ENCODE peak calls at places on chromosomes 1 and 21, in five cellular contexts. N, A, U, D and W are unnamed samples. For H3K4me1, the result is how much of the 10 kb centered on the place peaks cover.

GRCh38 chr1:109495738-109496137 is 1.8 kb downstream of the CYB561D1 start:
- DNase-seq in D (no peak), N (no peak), A (no peak), U (no peak), W (no peak)

GRCh38 chr1:21865943-21866628 is 54.0 kb downstream of the LDLRAD2 start:
- DNase-seq in A (no peak), D (peak), U (no peak), N (peak), W (peak)

GRCh38 chr1:20009212-20009611 is 29.8 kb upstream of the PLA2G2A start:
- DNase-seq in N (no peak), U (no peak), A (no peak), D (no peak), W (no peak)

GRCh38 chr1:247517795-247518612 is 18.2 kb downstream of the OR2C3 start:
- DNase-seq in U (no peak), D (peak), A (no peak), N (no peak), W (no peak)

GRCh38 chr1:25099343-25099951 is 132.9 kb downstream of the SYF2 start:
- DNase-seq in A (no peak), U (no peak), D (peak), N (no peak), W (peak)

GRCh38 chr1:210072129-210072528 is 134.1 kb downstream of the SYT14 start:
- DNase-seq in N (no peak), A (no peak), U (peak), D (peak), W (no peak)

GRCh38 chr1:218660678-218661053 is 315.5 kb downstream of the TGFB2 start:
- DNase-seq in D (no peak), U (peak), N (peak), A (peak), W (no peak)

GRCh38 chr1:234777850-234778214 is 167.9 kb upstream of the IRF2BP2 start:
- DNase-seq in A (no peak), D (no peak), U (no peak), N (peak), W (no peak)

GRCh38 chr1:207304710-207305151 is 16.7 kb upstream of the CD55 start:
- DNase-seq in N (no peak), A (peak), D (no peak), U (no peak), W (no peak)

GRCh38 chr1:45250544-45250943 is 44.1 kb upstream of the ZSWIM5 start:
- DNase-seq in U (no peak), N (no peak), D (no peak), A (no peak), W (no peak)

GRCh38 chr21:31476551-31477120 is 132.6 kb upstream of the TIAM1 start:
- DNase-seq in U (peak), A (no peak), N (no peak), D (no peak), W (no peak)

GRCh38 chr21:43766734-43767497 is 9.2 kb downstream of the CSTB start:
- DNase-seq in U (no peak), D (no peak), A (no peak), N (peak), W (no peak)

GRCh38 chr21:45443595-45444181 is 38.7 kb downstream of the COL18A1 start:
- DNase-seq in A (peak), D (no peak), U (no peak), N (no peak), W (no peak)

GRCh38 chr1:219264557-219264956 is 90.9 kb downstream of the LYPLAL1 start:
- DNase-seq in N (no peak), D (no peak), A (no peak), U (no peak), W (no peak)

GRCh38 chr1:201510734-201511133 is 3.8 kb upstream of the CSRP1 start:
- DNase-seq in A (no peak), U (no peak), N (no peak), D (no peak), W (peak)

GRCh38 chr1:210400043-210400840 is 71.5 kb downstream of the HHAT start:
- DNase-seq in U (peak), N (peak), D (peak), A (peak), W (peak)

GRCh38 chr1:230160957-230161771 is 94.1 kb downstream of the GALNT2 start:
- DNase-seq in U (peak), A (peak), N (peak), D (no peak), W (no peak)

GRCh38 chr1:167171286-167171929 is 49.3 kb upstream of the POU2F1 start:
- DNase-seq in U (peak), A (peak), D (no peak), N (no peak), W (no peak)

GRCh38 chr1:117179471-117179870 is 31.3 kb downstream of the VTCN1 start:
- DNase-seq in U (no peak), D (no peak), N (no peak), A (no peak), W (no peak)

GRCh38 chr21:25283720-25284119 is 323.6 kb downstream of the MRPL39 start:
- DNase-seq in N (peak), D (no peak), A (peak), U (peak), W (peak)

GRCh38 chr1:153652795-153653507 is 5.6 kb upstream of the SNAPIN start:
- DNase-seq in N (peak), A (peak), D (no peak), U (peak), W (no peak)

GRCh38 chr1:77282187-77282865 is 507 bp downstream of the AK5 start:
- DNase-seq in U (peak), N (peak), A (peak), D (no peak), W (no peak)

GRCh38 chr1:207518608-207519239 is 22.8 kb downstream of the CR1 start:
- DNase-seq in D (no peak), U (no peak), A (no peak), N (no peak), W (no peak)

GRCh38 chr1:240941706-240942370 is 329.9 kb upstream of the GREM2 start:
- DNase-seq in D (no peak), A (no peak), U (no peak), N (no peak), W (no peak)

GRCh38 chr21:33821580-33822322 is 93.9 kb downstream of the ATP5PO start:
- DNase-seq in U (no peak), A (no peak), D (no peak), N (no peak), W (no peak)

GRCh38 chr1:243325305-243325890 is 69.6 kb downstream of the SDCCAG8 start:
- DNase-seq in D (peak), N (peak), A (peak), U (peak), W (peak)

GRCh38 chr1:156356262-156356874 is 12.6 kb upstream of the RHBG start:
- DNase-seq in N (no peak), U (no peak), D (no peak), A (no peak), W (no peak)
- H3K4me3 ChIP-seq in N (no peak), U (no peak), D (no peak), A (peak), W (no peak)

GRCh38 chr1:182119631-182120030 is 58.1 kb upstream of the ZNF648 start:
- DNase-seq in N (no peak), D (no peak), A (peak), U (no peak), W (no peak)

GRCh38 chr1:182126272-182126800 is 64.8 kb upstream of the ZNF648 start:
- DNase-seq in N (no peak), A (no peak), D (no peak), U (no peak), W (no peak)

GRCh38 chr1:182120411-182121258 is 59.1 kb upstream of the ZNF648 start:
- DNase-seq in D (no peak), A (peak), N (no peak), U (no peak), W (no peak)

GRCh38 chr1:182122855-182123254 is 61.3 kb upstream of the ZNF648 start:
- DNase-seq in A (no peak), N (no peak), D (no peak), U (peak), W (no peak)

DNA sequence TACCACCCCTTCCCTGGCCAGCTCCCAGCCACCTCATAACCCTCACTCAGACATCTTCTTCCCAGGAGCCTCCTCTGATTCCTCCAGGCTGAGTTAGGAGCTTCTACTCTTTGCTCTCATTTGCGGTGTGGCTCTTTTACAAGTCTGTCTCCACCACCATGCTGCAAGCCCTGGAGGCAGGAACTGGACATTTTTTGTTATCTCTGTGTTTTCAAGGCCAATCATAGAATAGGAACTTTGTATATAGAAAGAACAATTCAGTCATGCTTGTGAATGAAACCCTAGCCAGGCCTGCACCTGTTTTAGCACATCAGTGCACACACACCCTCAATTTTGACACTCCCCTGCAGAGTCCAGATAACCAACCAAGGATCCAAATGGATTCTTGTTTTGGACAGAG is 60.8 kb upstream of the ZNF648 start:
- DNase-seq in N (no peak), U (no peak), A (peak), D (no peak), W (no peak)
- H3K4me1 ChIP-seq in N (under half), U (under half), A (under half), D (under half), W (under half)

GRCh38 chr1:156270314-156270713 is 12.3 kb downstream of the SMG5 start:
- DNase-seq in U (no peak), D (no peak), A (peak), N (no peak), W (no peak)
- TF ChIP-seq EZH2phosphoT487 in U (no peak), D (no peak), A (no peak), N (no peak), W (no peak)

DNA sequence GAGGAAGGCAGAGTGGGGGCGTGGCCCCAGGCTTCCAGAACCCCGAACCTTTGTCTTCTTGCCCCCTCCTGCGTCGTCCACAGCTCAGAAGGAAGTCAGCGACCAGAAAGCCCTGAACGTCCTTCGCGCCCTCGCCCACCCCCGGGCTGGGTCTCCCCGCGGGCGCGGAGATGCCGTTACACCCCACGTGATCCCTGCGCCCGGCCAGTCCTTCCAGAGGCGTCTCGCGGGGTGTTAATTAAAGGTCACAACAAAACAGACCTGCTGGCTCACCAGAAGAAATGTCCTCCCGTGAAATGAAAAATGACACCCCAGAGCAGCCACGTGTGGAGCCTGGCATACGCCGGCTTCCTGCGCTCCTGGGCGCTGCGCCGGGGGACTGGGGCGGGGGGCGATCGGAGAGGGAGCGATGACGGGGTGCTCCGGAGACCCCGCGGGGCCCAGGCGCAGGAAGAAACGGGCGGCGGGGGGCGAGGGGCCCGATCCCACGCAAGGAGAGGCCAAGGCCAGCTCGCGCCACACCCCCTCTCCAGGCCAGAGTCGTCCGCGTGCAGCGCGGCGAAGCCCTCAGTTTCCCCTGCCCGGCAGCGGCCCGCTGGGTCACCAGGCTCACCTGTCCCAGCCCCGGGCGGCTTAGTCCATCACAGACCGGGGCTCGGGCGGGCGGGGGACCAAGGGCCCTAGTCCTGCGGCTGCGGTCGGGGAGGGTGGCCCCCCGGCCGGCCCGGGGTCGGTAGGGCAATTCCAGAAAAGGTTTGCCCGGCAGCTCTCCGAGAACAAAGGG is 948 bp upstream of the KIF26B start:
- DNase-seq in N (peak), D (peak), A (peak), U (peak), W (no peak)
- H3K4me3 ChIP-seq in N (peak), D (peak), A (peak), U (peak), W (no peak)

DNA sequence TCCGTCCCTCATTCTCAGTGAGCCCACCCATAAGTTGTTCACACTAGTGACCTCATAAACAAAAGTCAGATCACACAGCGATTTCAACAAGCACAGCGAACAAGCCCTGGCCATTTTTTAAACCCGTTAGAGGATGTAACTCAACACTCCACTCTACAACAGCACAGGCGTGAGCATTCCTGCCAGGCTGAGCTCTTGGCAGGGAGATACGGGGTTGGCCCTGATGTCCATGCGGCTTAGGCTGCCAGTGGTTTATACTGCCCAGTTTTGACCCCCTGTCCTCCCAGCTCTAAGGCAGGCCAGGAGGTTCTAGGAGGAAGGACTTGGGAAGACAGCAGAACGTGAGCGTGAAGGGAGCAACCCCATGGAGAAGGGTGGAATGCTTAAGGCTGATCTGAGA is 35.0 kb downstream of the PARP1 start:
- DNase-seq in A (no peak), N (no peak), D (no peak), U (no peak), W (no peak)
- H3K4me1 ChIP-seq in A (under half), N (under half), D (under half), U (under half), W (half or more)

DNA sequence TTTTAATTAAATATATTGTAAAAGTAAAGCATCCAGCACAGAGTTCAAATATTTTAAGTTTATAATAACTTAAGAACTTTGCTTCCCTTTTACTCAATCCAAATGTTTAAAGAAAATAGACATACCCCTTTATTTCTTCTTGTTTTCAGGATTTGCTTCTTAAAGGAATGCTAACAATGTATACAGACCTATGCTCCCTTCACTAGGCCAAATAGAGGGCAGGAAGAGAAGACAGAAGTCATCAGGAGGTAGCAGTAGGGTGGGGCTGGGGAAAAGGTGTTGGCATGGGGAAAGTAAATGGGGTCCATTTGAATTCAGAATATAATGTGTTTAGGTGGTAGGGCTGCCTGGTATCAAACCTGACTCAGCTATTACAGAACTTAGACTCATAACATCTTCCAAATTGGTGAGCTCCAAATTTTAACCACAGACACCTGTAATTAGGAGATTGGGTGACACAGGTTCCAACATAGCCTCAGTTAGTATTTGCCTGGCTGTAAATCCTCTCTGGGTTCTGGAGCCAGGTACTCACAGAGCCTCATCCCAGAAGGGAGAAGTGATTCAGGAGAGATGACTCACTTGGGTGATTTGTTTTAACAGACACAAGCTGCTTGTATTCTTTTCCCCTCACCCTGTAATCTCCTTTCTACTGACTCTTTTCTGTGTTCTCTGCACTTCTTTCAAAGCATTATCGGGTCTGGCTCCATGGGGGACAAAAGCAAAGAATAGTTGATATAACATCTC is 60.1 kb upstream of the DUSP10 start:
- DNase-seq in N (peak), A (peak), U (peak), D (no peak), W (no peak)
- TF ChIP-seq EZH2phosphoT487 in N (no peak), A (no peak), U (no peak), D (no peak), W (no peak)